ENCODE peak calls at places on chromosomes 4 and X, in eight cellular contexts. One of them, this sample, is unnamed.

GRCh38 chr4:52640808-52641595 is 18.1 kb downstream of the USP46 start:
- DNase-seq in lower lobe of right lung: no peak
- DNase-seq in neural crest cell: no peak
- DNase-seq in GM13977: no peak
- DNase-seq in ovary: no peak
- DNase-seq in A549: no peak
- DNase-seq in Calu3: no peak
- DNase-seq in brain microvascular endothelial cell: peak; percentile 59
- DNase-seq in this sample: no peak

GRCh38 chr4:112517067-112517588 is 1.1 kb upstream of the NEUROG2 start:
- DNase-seq in lower lobe of right lung: no peak
- DNase-seq in A549: no peak
- DNase-seq in GM13977: peak; percentile 79
- DNase-seq in brain microvascular endothelial cell: no peak
- DNase-seq in Calu3: no peak
- DNase-seq in ovary: no peak
- DNase-seq in neural crest cell: peak; percentile 19
- DNase-seq in this sample: no peak

GRCh38 chr4:156113138-156113537 is 159.5 kb upstream of the CTSO start:
- DNase-seq in ovary: no peak
- DNase-seq in neural crest cell: no peak
- DNase-seq in GM13977: peak; percentile 9
- DNase-seq in Calu3: no peak
- DNase-seq in lower lobe of right lung: no peak
- DNase-seq in brain microvascular endothelial cell: no peak
- DNase-seq in A549: no peak
- DNase-seq in this sample: no peak

GRCh38 chr4:157076578-157076947 is 613 bp downstream of the GLRB start:
- DNase-seq in A549: peak; percentile 3
- DNase-seq in Calu3: peak; percentile 44
- DNase-seq in brain microvascular endothelial cell: no peak
- DNase-seq in ovary: no peak
- DNase-seq in lower lobe of right lung: no peak
- DNase-seq in neural crest cell: peak; percentile 9
- DNase-seq in GM13977: no peak
- DNase-seq in this sample: peak; percentile 12

GRCh38 chr4:113170818-113171468 is 121.5 kb downstream of the ANK2 start:
- DNase-seq in lower lobe of right lung: no peak
- DNase-seq in brain microvascular endothelial cell: no peak
- DNase-seq in ovary: no peak
- DNase-seq in A549: no peak
- DNase-seq in Calu3: no peak
- DNase-seq in GM13977: no peak
- DNase-seq in neural crest cell: no peak
- DNase-seq in this sample: no peak

GRCh38 chrX:39965051-39965573 is 132.6 kb downstream of the BCOR start:
- DNase-seq in Calu3: no peak
- DNase-seq in lower lobe of right lung: no peak
- DNase-seq in ovary: no peak
- DNase-seq in GM13977: no peak
- DNase-seq in brain microvascular endothelial cell: no peak
- DNase-seq in neural crest cell: no peak
- DNase-seq in A549: no peak
- DNase-seq in this sample: no peak

GRCh38 chr4:828641-829271 is 2.8 kb upstream of the CPLX1 start:
- DNase-seq in ovary: no peak
- DNase-seq in GM13977: no peak
- DNase-seq in lower lobe of right lung: peak; percentile 41
- DNase-seq in A549: peak; percentile 39
- DNase-seq in brain microvascular endothelial cell: no peak
- DNase-seq in neural crest cell: no peak
- DNase-seq in Calu3: no peak
- DNase-seq in this sample: no peak

GRCh38 chr4:133151681-133152329 is 2.7 kb downstream of the PCDH10 start:
- DNase-seq in ovary: no peak
- DNase-seq in lower lobe of right lung: no peak
- DNase-seq in A549: no peak
- DNase-seq in GM13977: peak; percentile 21
- DNase-seq in neural crest cell: peak; percentile 39
- DNase-seq in Calu3: no peak
- DNase-seq in brain microvascular endothelial cell: peak; percentile 9
- DNase-seq in this sample: peak; percentile 49

GRCh38 chr4:52038109-52038912 is at the start of gene SGCB:
- DNase-seq in ovary: peak; percentile 65
- DNase-seq in neural crest cell: peak; percentile 68
- DNase-seq in A549: peak; percentile 37
- DNase-seq in brain microvascular endothelial cell: no peak
- DNase-seq in lower lobe of right lung: peak; percentile 71
- DNase-seq in GM13977: peak; percentile 80
- DNase-seq in Calu3: peak; percentile 57
- DNase-seq in this sample: peak; percentile 67

GRCh38 chr4:151540728-151541437 is 131.9 kb downstream of the FHIP1A start:
- DNase-seq in A549: peak; percentile 40
- DNase-seq in brain microvascular endothelial cell: peak; percentile 92
- DNase-seq in neural crest cell: no peak
- DNase-seq in lower lobe of right lung: no peak
- DNase-seq in ovary: no peak
- DNase-seq in Calu3: peak; percentile 12
- DNase-seq in GM13977: no peak
- DNase-seq in this sample: no peak

GRCh38 chrX:114906978-114907510 is 110.4 kb downstream of the IL13RA2 start:
- DNase-seq in ovary: no peak
- DNase-seq in A549: no peak
- DNase-seq in brain microvascular endothelial cell: no peak
- DNase-seq in lower lobe of right lung: no peak
- DNase-seq in Calu3: no peak
- DNase-seq in GM13977: no peak
- DNase-seq in neural crest cell: no peak
- DNase-seq in this sample: no peak

GRCh38 chr4:105624530-105624929 is 72.1 kb downstream of the ARHGEF38 start:
- DNase-seq in neural crest cell: no peak
- DNase-seq in A549: no peak
- DNase-seq in ovary: no peak
- DNase-seq in lower lobe of right lung: no peak
- DNase-seq in brain microvascular endothelial cell: peak; percentile 80
- DNase-seq in GM13977: no peak
- DNase-seq in Calu3: peak; percentile 18
- DNase-seq in this sample: no peak

GRCh38 chr4:15955670-15956069 is 7.3 kb downstream of the FGFBP2 start:
- DNase-seq in GM13977: no peak
- DNase-seq in ovary: no peak
- DNase-seq in lower lobe of right lung: no peak
- DNase-seq in A549: peak; percentile 15
- DNase-seq in Calu3: peak; percentile 13
- DNase-seq in neural crest cell: no peak
- DNase-seq in brain microvascular endothelial cell: peak; percentile 36
- DNase-seq in this sample: no peak

GRCh38 chr4:145898926-145899531 is 39.6 kb downstream of the ZNF827 start:
- DNase-seq in A549: no peak
- DNase-seq in ovary: no peak
- DNase-seq in brain microvascular endothelial cell: no peak
- DNase-seq in GM13977: no peak
- DNase-seq in neural crest cell: no peak
- DNase-seq in lower lobe of right lung: no peak
- DNase-seq in Calu3: no peak
- DNase-seq in this sample: no peak

GRCh38 chr4:3518941-3519340 is 13.3 kb downstream of the LRPAP1 start:
- DNase-seq in lower lobe of right lung: peak; percentile 39
- DNase-seq in neural crest cell: no peak
- DNase-seq in ovary: no peak
- DNase-seq in brain microvascular endothelial cell: no peak
- DNase-seq in GM13977: no peak
- DNase-seq in Calu3: no peak
- DNase-seq in A549: no peak
- DNase-seq in this sample: no peak

GRCh38 chrX:121310820-121311219 is 263.4 kb downstream of the GLUD2 start:
- DNase-seq in neural crest cell: no peak
- DNase-seq in Calu3: no peak
- DNase-seq in lower lobe of right lung: no peak
- DNase-seq in A549: no peak
- DNase-seq in ovary: no peak
- DNase-seq in GM13977: no peak
- DNase-seq in brain microvascular endothelial cell: no peak
- DNase-seq in this sample: no peak

GRCh38 chr4:15396157-15396800 is 31.6 kb upstream of the C1QTNF7 start:
- DNase-seq in A549: peak; percentile 22
- DNase-seq in ovary: no peak
- DNase-seq in GM13977: peak; percentile 50
- DNase-seq in Calu3: peak; percentile 28
- DNase-seq in neural crest cell: peak; percentile 50
- DNase-seq in lower lobe of right lung: peak; percentile 47
- DNase-seq in brain microvascular endothelial cell: peak; percentile 60
- DNase-seq in this sample: no peak

GRCh38 chr4:83961575-83961974 is 425.7 kb downstream of the GPAT3 start:
- DNase-seq in lower lobe of right lung: no peak
- DNase-seq in GM13977: no peak
- DNase-seq in ovary: no peak
- DNase-seq in brain microvascular endothelial cell: peak; percentile 31
- DNase-seq in A549: no peak
- DNase-seq in Calu3: peak; percentile 2
- DNase-seq in neural crest cell: no peak
- DNase-seq in this sample: no peak

GRCh38 chrX:103839404-103839803 is 7.3 kb upstream of the RAB9B start:
- DNase-seq in ovary: no peak
- DNase-seq in Calu3: no peak
- DNase-seq in brain microvascular endothelial cell: no peak
- DNase-seq in A549: no peak
- DNase-seq in neural crest cell: no peak
- DNase-seq in lower lobe of right lung: no peak
- DNase-seq in GM13977: no peak
- DNase-seq in this sample: no peak

DNA sequence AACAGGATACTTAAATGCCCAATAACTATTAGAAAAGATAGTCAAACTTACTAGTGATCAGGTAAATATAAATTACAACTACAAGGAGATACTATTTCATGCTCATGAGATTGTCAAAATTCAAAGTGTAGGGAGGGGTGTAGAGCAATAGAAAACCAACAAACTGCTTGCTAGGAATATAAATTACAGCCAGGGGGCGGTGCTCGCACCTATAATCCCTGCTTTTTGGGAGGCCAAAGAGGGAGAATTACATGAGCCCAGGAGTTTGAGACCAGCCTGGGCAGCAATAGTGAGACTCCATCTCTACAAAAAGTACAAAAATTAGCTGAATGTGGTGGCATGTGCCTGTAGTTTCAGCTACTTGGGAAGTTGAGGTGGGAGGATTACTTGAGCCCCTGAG is 556.5 kb upstream of the NR3C2 start:
- DNase-seq in neural crest cell: no peak
- DNase-seq in GM13977: no peak
- DNase-seq in ovary: no peak
- DNase-seq in A549: no peak
- DNase-seq in lower lobe of right lung: no peak
- DNase-seq in brain microvascular endothelial cell: peak; percentile 10
- DNase-seq in Calu3: peak; percentile 9
- DNase-seq in this sample: no peak
- TF ChIP-seq CTCF in neural crest cell: peak; percentile 57
- TF ChIP-seq CTCF in GM13977: peak; percentile 49
- TF ChIP-seq CTCF in ovary: no peak
- TF ChIP-seq CTCF in A549: no peak
- TF ChIP-seq CTCF in lower lobe of right lung: no peak
- TF ChIP-seq CTCF in brain microvascular endothelial cell: peak; percentile 57
- TF ChIP-seq CTCF in Calu3: no peak
- TF ChIP-seq CTCF in this sample: peak; percentile 47

GRCh38 chrX:47846070-47846469 is 9.4 kb downstream of the ZNF81 start:
- DNase-seq in GM13977: no peak
- DNase-seq in brain microvascular endothelial cell: no peak
- DNase-seq in neural crest cell: no peak
- DNase-seq in lower lobe of right lung: no peak
- DNase-seq in A549: no peak
- DNase-seq in Calu3: no peak
- DNase-seq in ovary: no peak
- DNase-seq in this sample: no peak
- TF ChIP-seq CTCF in GM13977: no peak
- TF ChIP-seq CTCF in brain microvascular endothelial cell: no peak
- TF ChIP-seq CTCF in neural crest cell: no peak
- TF ChIP-seq CTCF in lower lobe of right lung: no peak
- TF ChIP-seq CTCF in A549: no peak
- TF ChIP-seq CTCF in Calu3: no peak
- TF ChIP-seq CTCF in ovary: no peak
- TF ChIP-seq CTCF in this sample: no peak

DNA sequence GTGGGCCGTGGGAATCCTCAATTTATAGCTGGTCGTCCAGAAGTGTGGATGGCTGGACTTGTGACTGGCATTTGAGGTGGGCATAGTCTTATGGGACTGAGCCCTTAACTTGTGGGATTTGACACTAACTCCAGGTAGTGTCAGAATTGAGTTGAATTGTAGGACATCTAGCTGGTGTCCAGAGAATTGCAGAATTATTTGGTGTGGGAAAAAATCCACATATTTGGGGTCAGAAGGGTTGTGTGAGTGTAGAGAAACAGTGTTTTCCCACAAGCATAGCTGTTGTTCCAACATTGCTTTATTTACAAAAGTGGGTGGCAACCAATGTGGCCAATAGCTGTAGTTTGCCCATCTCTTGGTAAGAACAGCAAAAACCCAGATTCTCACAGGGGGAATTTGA is 91.3 kb downstream of the MOSPD2 start:
- DNase-seq in ovary: no peak
- DNase-seq in brain microvascular endothelial cell: peak; percentile 13
- DNase-seq in GM13977: no peak
- DNase-seq in lower lobe of right lung: no peak
- DNase-seq in Calu3: no peak
- DNase-seq in neural crest cell: no peak
- DNase-seq in A549: no peak
- DNase-seq in this sample: no peak
- TF ChIP-seq CTCF in ovary: no peak
- TF ChIP-seq CTCF in brain microvascular endothelial cell: peak; percentile 22
- TF ChIP-seq CTCF in GM13977: no peak
- TF ChIP-seq CTCF in lower lobe of right lung: no peak
- TF ChIP-seq CTCF in Calu3: no peak
- TF ChIP-seq CTCF in neural crest cell: no peak
- TF ChIP-seq CTCF in A549: no peak
- TF ChIP-seq CTCF in this sample: no peak

DNA sequence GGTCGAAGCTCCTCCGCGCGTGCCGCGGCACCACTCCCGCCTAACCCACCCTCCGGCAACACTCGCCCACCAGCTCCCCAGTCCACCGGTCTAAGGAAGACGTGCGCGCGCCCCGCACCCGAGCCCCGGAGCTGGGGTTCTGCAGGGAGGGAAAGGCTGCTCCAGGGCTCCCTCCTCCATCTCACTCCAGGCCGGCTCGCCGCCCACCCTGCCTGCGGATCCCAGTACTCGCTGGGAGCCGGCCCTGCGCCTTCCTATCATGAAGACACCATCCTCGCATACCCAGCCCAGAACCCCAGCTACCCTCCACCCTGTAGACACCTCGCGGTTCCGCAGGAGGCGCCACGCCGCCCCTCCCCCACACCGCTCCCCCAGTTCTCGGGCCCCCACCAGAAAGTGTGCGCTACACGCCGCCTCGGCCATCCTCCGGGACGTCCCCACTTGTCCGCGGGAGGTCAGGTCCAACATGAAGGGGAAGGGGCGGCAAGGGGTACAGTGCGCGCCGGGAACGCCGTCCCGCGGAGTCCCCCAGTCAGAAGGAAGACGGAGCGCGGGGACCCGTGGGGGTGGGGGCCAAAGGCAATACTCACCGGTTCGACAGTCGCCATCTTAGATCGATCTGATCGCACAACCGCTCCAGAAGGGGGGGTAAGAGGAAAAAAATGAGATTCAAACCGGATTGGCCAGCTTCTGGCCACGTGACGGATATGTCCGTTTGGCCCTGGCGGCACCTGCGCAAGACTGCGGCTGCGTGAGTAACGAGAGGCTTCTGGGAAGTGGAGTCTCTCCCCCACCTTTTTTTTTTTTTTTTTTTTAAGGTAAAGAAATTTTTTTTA is at the start of gene EIF4E:
- DNase-seq in GM13977: peak; percentile 93
- DNase-seq in Calu3: peak; percentile 92
- DNase-seq in neural crest cell: peak; percentile 81
- DNase-seq in lower lobe of right lung: peak; percentile 99
- DNase-seq in ovary: peak; percentile 98
- DNase-seq in A549: peak; percentile 83
- DNase-seq in brain microvascular endothelial cell: peak; percentile 99
- DNase-seq in this sample: peak; percentile 93
- TF ChIP-seq CTCF in GM13977: no peak
- TF ChIP-seq CTCF in Calu3: no peak
- TF ChIP-seq CTCF in neural crest cell: no peak
- TF ChIP-seq CTCF in lower lobe of right lung: no peak
- TF ChIP-seq CTCF in ovary: peak; percentile 6
- TF ChIP-seq CTCF in A549: no peak
- TF ChIP-seq CTCF in brain microvascular endothelial cell: peak; percentile 15
- TF ChIP-seq CTCF in this sample: peak; percentile 44